ENCODE peak calls at places on chromosomes 5 and 9, in eight cellular contexts. R is AG04449; F is fibroblast of lung; L is lung; N is effector memory CD4-positive, alpha-beta T cell; X is cardiac fibroblast; Q is mammary epithelial cell; U is A549. G is an unnamed sample.

GRCh38 chr5:19200251-19200650 is 787.7 kb downstream of the CDH18 start:
- DNase-seq in R (no peak), F (no peak), L (no peak), N (no peak), X (no peak), Q (no peak), U (no peak), G (no peak)

GRCh38 chr5:174625591-174626365 is 98.6 kb upstream of the MSX2 start:
- DNase-seq in R (no peak), F (no peak), L (no peak), N (no peak), X (peak), Q (no peak), U (no peak), G (no peak)

GRCh38 chr5:32507738-32508434 is 63.3 kb upstream of the ZFR start:
- DNase-seq in R (peak), F (peak), L (no peak), N (no peak), X (peak), Q (peak), U (no peak), G (peak)

GRCh38 chr9:96169488-96169887 is 132.5 kb downstream of the HSD17B3 start:
- DNase-seq in R (no peak), F (peak), L (no peak), N (no peak), X (peak), Q (no peak), U (peak), G (no peak)

GRCh38 chr5:137496919-137497318 is 2.2 kb downstream of the SPOCK1 start:
- DNase-seq in R (no peak), F (no peak), L (no peak), N (no peak), X (no peak), Q (no peak), U (no peak), G (no peak)

GRCh38 chr5:66129184-66129583 is 14.9 kb upstream of the SREK1 start:
- DNase-seq in R (no peak), F (no peak), L (no peak), N (no peak), X (no peak), Q (no peak), U (no peak), G (no peak)

GRCh38 chr5:41087461-41087860 is 16.3 kb upstream of the MROH2B start:
- DNase-seq in R (peak), F (peak), L (no peak), N (no peak), X (peak), Q (no peak), U (no peak), G (peak)

GRCh38 chr5:124949862-124950261 is 203.4 kb upstream of the ZNF608 start:
- DNase-seq in R (no peak), F (no peak), L (peak), N (no peak), X (peak), Q (peak), U (no peak), G (no peak)

GRCh38 chr9:113559834-113560620 is 96.5 kb downstream of the RGS3 start:
- DNase-seq in R (no peak), F (no peak), L (no peak), N (no peak), X (no peak), Q (no peak), U (no peak), G (no peak)

GRCh38 chr5:126445502-126446174 is 22.4 kb downstream of the GRAMD2B start:
- DNase-seq in R (no peak), F (peak), L (no peak), N (no peak), X (no peak), Q (peak), U (no peak), G (no peak)

GRCh38 chr9:2229109-2229733 is 214.1 kb downstream of the SMARCA2 start:
- DNase-seq in R (no peak), F (no peak), L (no peak), N (no peak), X (no peak), Q (peak), U (no peak), G (no peak)

GRCh38 chr5:131644822-131645221 is 9.8 kb upstream of the RAPGEF6 start:
- DNase-seq in R (no peak), F (no peak), L (no peak), N (no peak), X (no peak), Q (no peak), U (no peak), G (no peak)

GRCh38 chr9:78972303-78973002 is 599.3 kb upstream of the TLE4 start:
- DNase-seq in R (no peak), F (no peak), L (no peak), N (no peak), X (no peak), Q (no peak), U (no peak), G (no peak)

GRCh38 chr9:109063765-109064164 is 50.5 kb upstream of the CTNNAL1 start:
- DNase-seq in R (no peak), F (peak), L (peak), N (no peak), X (peak), Q (peak), U (no peak), G (no peak)

GRCh38 chr5:174315871-174316270 is 270.4 kb downstream of the NSG2 start:
- DNase-seq in R (no peak), F (no peak), L (no peak), N (no peak), X (no peak), Q (no peak), U (no peak), G (no peak)

GRCh38 chr5:82107277-82107676 is 135.5 kb downstream of the ATG10 start:
- DNase-seq in R (no peak), F (peak), L (no peak), N (no peak), X (peak), Q (no peak), U (peak), G (no peak)

GRCh38 chr9:134134949-134135342 is 936 bp upstream of the WDR5 start:
- DNase-seq in R (no peak), F (no peak), L (no peak), N (no peak), X (no peak), Q (peak), U (peak), G (no peak)

GRCh38 chr9:134328341-134328840 is 2.1 kb downstream of the RXRA start:
- DNase-seq in R (no peak), F (no peak), L (no peak), N (no peak), X (peak), Q (peak), U (no peak), G (no peak)

GRCh38 chr9:98998441-98999151 is 54.9 kb downstream of the COL15A1 start:
- DNase-seq in R (no peak), F (peak), L (peak), N (peak), X (peak), Q (peak), U (peak), G (peak)

GRCh38 chr9:17905356-17906203 is 326.7 kb downstream of the SH3GL2 start:
- DNase-seq in R (no peak), F (no peak), L (no peak), N (no peak), X (no peak), Q (no peak), U (no peak), G (no peak)

GRCh38 chr5:138230981-138231589 is 18.0 kb upstream of the CDC23 start:
- DNase-seq in R (no peak), F (peak), L (no peak), N (no peak), X (peak), Q (peak), U (no peak), G (peak)

GRCh38 chr9:76247426-76247825 is 146.8 kb downstream of the RFK start:
- DNase-seq in R (no peak), F (no peak), L (no peak), N (no peak), X (no peak), Q (no peak), U (no peak), G (no peak)

GRCh38 chr9:15244001-15244441 is 63.0 kb downstream of the TTC39B start:
- DNase-seq in R (no peak), F (peak), L (no peak), N (no peak), X (peak), Q (no peak), U (no peak), G (no peak)

GRCh38 chr5:112616812-112617547 is 120.7 kb upstream of the APC start:
- DNase-seq in R (no peak), F (no peak), L (no peak), N (no peak), X (no peak), Q (no peak), U (no peak), G (no peak)

GRCh38 chr5:154459015-154459414 is 13.2 kb downstream of the SAP30L start:
- DNase-seq in R (no peak), F (no peak), L (no peak), N (no peak), X (no peak), Q (no peak), U (no peak), G (no peak)

GRCh38 chr9:13615660-13616615 is 336.4 kb upstream of the MPDZ start:
- DNase-seq in R (no peak), F (no peak), L (no peak), N (no peak), X (no peak), Q (no peak), U (no peak), G (peak)

GRCh38 chr9:105856020-105856419 is 161.7 kb downstream of the TMEM38B start:
- DNase-seq in R (no peak), F (no peak), L (no peak), N (no peak), X (no peak), Q (no peak), U (no peak), G (no peak)

GRCh38 chr5:135386096-135386495 is 12.9 kb downstream of the MACROH2A1 start:
- DNase-seq in R (no peak), F (peak), L (no peak), N (no peak), X (peak), Q (peak), U (no peak), G (no peak)

GRCh38 chr5:114363837-114364236 is 2.0 kb downstream of the KCNN2 start:
- DNase-seq in R (no peak), F (no peak), L (no peak), N (no peak), X (no peak), Q (no peak), U (no peak), G (no peak)

DNA sequence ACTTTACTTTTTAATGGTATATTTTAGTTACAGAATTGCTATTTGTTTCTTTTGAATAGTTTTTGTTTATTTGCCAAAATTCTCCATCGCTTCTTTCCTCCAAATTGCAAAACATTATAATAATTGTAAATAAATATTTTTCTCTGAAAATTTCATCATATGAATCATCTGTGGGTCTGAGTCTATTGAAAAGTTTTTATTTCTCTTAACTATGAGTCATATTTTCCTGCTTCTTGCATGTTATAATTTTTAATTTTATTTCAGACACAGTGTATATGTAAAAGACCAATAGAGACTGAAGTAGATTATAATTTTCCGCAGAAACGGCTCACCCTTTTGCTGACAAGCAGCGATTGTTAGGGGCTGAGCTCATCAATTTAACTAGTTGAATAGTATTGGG is 279.1 kb upstream of the IL12B start:
- DNase-seq in R (no peak), F (no peak), L (no peak), N (no peak), X (no peak), Q (no peak), U (no peak), G (no peak)
- H3K4me3 ChIP-seq in R (no peak), F (no peak), L (no peak), N (no peak), X (no peak), Q (no peak), U (no peak), G (no peak)

GRCh38 chr5:150625831-150626746 is 14.4 kb upstream of the SYNPO start:
- DNase-seq in R (no peak), F (no peak), L (no peak), N (no peak), X (no peak), Q (no peak), U (no peak), G (no peak)
- H3K4me3 ChIP-seq in R (no peak), F (no peak), L (peak), N (no peak), X (peak), Q (no peak), U (peak), G (no peak)

GRCh38 chr9:22415941-22416691 is 30.5 kb upstream of the DMRTA1 start:
- DNase-seq in R (no peak), F (peak), L (no peak), N (no peak), X (no peak), Q (no peak), U (no peak), G (peak)
- H3K4me3 ChIP-seq in R (no peak), F (no peak), L (no peak), N (no peak), X (no peak), Q (no peak), U (no peak), G (no peak)

GRCh38 chr9:103894184-103894583 is 199.9 kb upstream of the SMC2 start:
- DNase-seq in R (no peak), F (no peak), L (no peak), N (no peak), X (no peak), Q (no peak), U (no peak), G (no peak)

GRCh38 chr9:103889989-103890388 is 204.1 kb upstream of the SMC2 start:
- DNase-seq in R (no peak), F (no peak), L (no peak), N (no peak), X (no peak), Q (no peak), U (no peak), G (no peak)
- H3K4me3 ChIP-seq in R (no peak), F (no peak), L (no peak), N (no peak), X (no peak), Q (no peak), U (no peak), G (no peak)

GRCh38 chr5:142677212-142677611 is 8.7 kb downstream of the FGF1 start:
- DNase-seq in R (no peak), F (no peak), L (no peak), N (no peak), X (no peak), Q (peak), U (no peak), G (no peak)
- H3K4me3 ChIP-seq in R (no peak), F (no peak), L (no peak), N (no peak), X (no peak), Q (no peak), U (no peak), G (no peak)